ENCODE peak calls at places on chromosomes 7 and 10, in seven cellular contexts. M, S, J, N, L, F and H are unnamed samples. For H3K4me1, the result is how much of the 10 kb centered on the place peaks cover.

GRCh38 chr10:109945473-109946177 is 22.3 kb upstream of the XPNPEP1 start:
- DNase-seq in M (no peak), S (no peak), J (no peak), N (no peak), L (no peak), F (no peak), H (no peak)

GRCh38 chr10:77710759-77711682 is 73.4 kb upstream of the KCNMA1 start:
- DNase-seq in M (peak), S (peak), J (peak), N (peak), L (peak), F (peak), H (peak)

GRCh38 chr7:44984478-44984758 is 5.6 kb upstream of the MYO1G start:
- DNase-seq in M (no peak), S (no peak), J (no peak), N (no peak), L (no peak), F (no peak), H (no peak)

GRCh38 chr7:158803226-158803944 is 25.9 kb downstream of the ESYT2 start:
- DNase-seq in M (no peak), S (peak), J (no peak), N (no peak), L (no peak), F (no peak), H (peak)

GRCh38 chr7:123811056-123811455 is 33.9 kb upstream of the HYAL4 start:
- DNase-seq in M (no peak), S (no peak), J (peak), N (peak), L (no peak), F (no peak), H (no peak)

GRCh38 chr10:124290095-124290795 is 128.5 kb downstream of the OAT start:
- DNase-seq in M (no peak), S (no peak), J (peak), N (no peak), L (no peak), F (no peak), H (no peak)

GRCh38 chr7:1696671-1697498 is 26.8 kb downstream of the ELFN1 start:
- DNase-seq in M (peak), S (no peak), J (no peak), N (no peak), L (peak), F (peak), H (no peak)

GRCh38 chr7:26525413-26526287 is 234.0 kb downstream of the SNX10 start:
- DNase-seq in M (no peak), S (no peak), J (no peak), N (no peak), L (no peak), F (no peak), H (no peak)

GRCh38 chr7:65820287-65820950 is 52.5 kb upstream of the VKORC1L1 start:
- DNase-seq in M (no peak), S (no peak), J (no peak), N (no peak), L (peak), F (no peak), H (no peak)

GRCh38 chr7:20458483-20458882 is 127.8 kb downstream of the ITGB8 start:
- DNase-seq in M (no peak), S (no peak), J (no peak), N (peak), L (no peak), F (no peak), H (no peak)

GRCh38 chr10:129219364-129219763 is 247.7 kb upstream of the MGMT start:
- DNase-seq in M (no peak), S (no peak), J (no peak), N (no peak), L (no peak), F (no peak), H (no peak)
- H3K4me1 ChIP-seq in M (under half), S (under half), J (under half), N (under half), L (under half), F (under half), H (under half)

DNA sequence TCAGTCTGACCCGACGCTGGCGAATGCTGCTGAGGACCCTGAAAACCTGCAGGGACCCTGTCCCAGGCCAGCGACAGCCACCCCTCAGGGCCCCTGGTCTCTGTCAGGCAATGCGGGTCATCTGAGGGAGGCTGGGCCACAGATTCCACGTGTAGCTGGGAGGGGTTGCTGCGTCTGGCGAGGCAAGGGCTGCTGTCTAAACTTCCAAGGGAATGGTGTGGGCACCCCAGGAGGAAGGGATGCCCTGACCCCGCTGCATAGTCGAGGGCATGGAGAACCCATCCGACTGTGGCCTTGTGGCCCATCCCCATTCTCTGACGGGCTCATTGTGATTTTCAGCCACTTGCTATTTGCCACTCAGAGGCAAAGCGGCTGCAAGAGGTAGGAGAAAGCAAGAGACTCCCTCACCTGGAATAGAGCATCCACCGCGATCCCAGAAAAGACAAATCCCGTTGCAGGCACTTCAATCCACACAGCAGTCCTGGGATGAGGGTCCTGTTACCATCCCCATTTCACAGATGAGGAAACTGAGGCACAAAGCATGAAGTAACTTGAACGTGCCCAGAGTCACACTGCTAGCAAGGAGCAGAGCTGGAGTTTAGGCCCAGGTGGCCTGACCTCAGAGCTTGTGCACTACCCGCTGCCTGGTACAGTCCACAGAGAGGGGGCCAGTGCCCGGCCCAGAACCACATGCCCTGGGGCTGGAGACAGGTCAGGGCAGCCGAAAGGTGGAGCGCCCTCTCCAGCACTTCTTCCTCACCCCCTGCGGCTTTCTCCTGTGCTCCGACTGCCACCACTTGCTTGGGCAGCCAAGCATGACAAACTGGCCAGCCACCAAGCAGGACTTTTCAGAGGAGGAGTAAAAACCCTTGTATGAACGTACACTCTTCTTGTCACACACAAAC is 163.8 kb upstream of the KLF14 start:
- DNase-seq in M (no peak), S (no peak), J (no peak), N (no peak), L (no peak), F (no peak), H (no peak)
- H3K4me1 ChIP-seq in M (under half), S (under half), J (half or more), N (half or more), L (under half), F (under half), H (half or more)

DNA sequence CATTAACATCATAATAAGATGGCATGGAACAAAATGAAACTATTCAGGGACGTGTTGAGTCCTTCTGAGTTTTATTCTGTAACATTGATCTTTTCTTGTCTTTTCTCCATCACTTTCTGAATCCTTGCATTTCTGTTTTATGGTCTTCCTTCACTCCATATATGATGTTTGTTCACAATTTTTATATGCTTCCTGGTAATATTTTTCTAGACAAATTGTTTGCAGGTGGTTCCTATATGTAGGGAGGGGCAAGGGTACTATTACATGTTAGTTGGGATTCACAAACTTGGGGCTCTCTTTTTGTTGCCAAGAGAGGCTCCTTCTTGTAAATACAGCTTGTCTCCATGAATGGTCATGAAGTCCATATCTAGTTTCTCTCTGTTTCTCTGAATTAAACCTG is 159.2 kb downstream of the LHFPL3 start:
- DNase-seq in M (no peak), S (no peak), J (no peak), N (no peak), L (no peak), F (no peak), H (no peak)
- H3K4me1 ChIP-seq in M (under half), S (under half), J (under half), N (under half), L (under half), F (under half), H (under half)

GRCh38 chr10:33252794-33253203 is 81.7 kb downstream of the NRP1 start:
- DNase-seq in M (no peak), S (no peak), J (peak), N (peak), L (no peak), F (no peak), H (no peak)

GRCh38 chr10:33254556-33255160 is 79.8 kb downstream of the NRP1 start:
- DNase-seq in M (no peak), S (no peak), J (no peak), N (no peak), L (no peak), F (no peak), H (no peak)

GRCh38 chr10:33249659-33250058 is 84.8 kb downstream of the NRP1 start:
- DNase-seq in M (no peak), S (peak), J (no peak), N (no peak), L (no peak), F (no peak), H (no peak)

GRCh38 chr10:33253411-33253810 is 81.1 kb downstream of the NRP1 start:
- DNase-seq in M (no peak), S (no peak), J (no peak), N (no peak), L (no peak), F (no peak), H (no peak)

GRCh38 chr10:33252324-33252723 is 82.1 kb downstream of the NRP1 start:
- DNase-seq in M (no peak), S (no peak), J (no peak), N (no peak), L (no peak), F (no peak), H (no peak)
- H3K4me1 ChIP-seq in M (under half), S (under half), J (under half), N (half or more), L (under half), F (under half), H (under half)

DNA sequence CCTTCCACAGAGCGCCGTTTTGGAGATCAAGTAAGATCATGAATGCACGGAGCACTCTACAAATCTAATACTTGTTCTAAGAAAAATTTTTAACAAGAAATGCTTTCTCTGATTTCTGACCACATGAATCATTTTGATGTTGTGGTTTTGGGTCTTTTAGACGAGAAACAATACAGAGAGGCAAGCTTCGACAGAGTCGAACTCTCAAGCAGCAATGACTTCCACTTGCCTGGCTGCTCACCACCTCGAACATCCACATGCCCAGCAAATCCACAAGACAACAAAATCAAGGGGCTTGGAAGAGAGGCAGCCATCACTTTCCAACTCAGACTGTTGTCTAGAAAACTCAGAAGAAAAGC is 69.4 kb upstream of the GSDME start:
- DNase-seq in M (no peak), S (peak), J (peak), N (peak), L (no peak), F (no peak), H (peak)
- H3K4me1 ChIP-seq in M (under half), S (under half), J (under half), N (half or more), L (under half), F (under half), H (half or more)

DNA sequence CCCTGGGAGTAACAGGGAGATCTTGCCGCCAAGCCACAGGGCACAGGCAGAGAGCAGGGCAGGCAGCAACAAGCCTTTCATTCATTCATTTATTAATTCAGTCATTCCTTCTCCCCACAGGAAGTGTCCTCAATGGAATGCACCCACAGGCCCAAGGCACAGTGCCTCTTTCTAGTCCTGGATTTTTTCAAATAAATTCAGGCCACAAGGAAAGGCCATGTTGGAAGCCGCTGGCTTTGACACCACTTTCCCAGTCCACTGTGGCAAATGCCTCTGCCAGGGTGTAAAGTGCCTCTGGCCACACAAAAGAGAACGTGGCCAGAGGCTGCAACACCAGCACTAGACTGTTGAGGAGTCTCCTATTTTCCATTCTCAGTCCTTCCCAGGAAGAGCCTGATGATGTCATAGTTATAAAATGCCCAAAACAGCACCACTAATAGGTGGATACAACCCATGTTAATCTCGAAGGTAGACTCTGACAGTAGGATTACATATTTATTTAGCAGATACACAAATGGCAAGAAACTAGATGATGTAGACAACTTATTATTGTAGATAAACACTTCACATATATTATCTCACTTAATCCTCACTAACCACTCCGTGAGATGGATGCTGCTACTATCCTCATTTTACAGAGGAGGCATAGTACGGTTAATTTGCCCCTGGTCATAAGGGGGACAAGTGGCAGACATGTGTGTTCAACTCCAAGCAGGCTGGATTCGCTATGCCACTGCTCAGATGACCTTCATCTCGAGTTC is 5.5 kb downstream of the JAZF1 start:
- DNase-seq in M (no peak), S (no peak), J (no peak), N (no peak), L (no peak), F (no peak), H (no peak)
- H3K4me1 ChIP-seq in M (under half), S (under half), J (under half), N (under half), L (under half), F (under half), H (under half)

GRCh38 chr7:69668339-69668738 is 70.1 kb downstream of the AUTS2 start:
- DNase-seq in M (no peak), S (no peak), J (no peak), N (no peak), L (no peak), F (no peak), H (no peak)
- H3K4me1 ChIP-seq in M (under half), S (under half), J (under half), N (under half), L (under half), F (under half), H (under half)